ENCODE peak calls at places on chromosome 22, in six cellular contexts. O, J, P, C, L and B are unnamed samples.

GRCh38 chr22:22751043-22751603 is 106.7 kb downstream of the GGTLC2 start:
- DNase-seq in L (no peak), C (no peak), O (no peak), J (no peak), P (no peak), B (no peak)

GRCh38 chr22:37483594-37484114 is 2.5 kb downstream of the MFNG start:
- DNase-seq in P (peak; percentile 20), C (no peak), L (no peak), O (no peak), J (peak; percentile 22), B (no peak)

GRCh38 chr22:43050995-43051394 is 36.0 kb upstream of the PACSIN2 start:
- DNase-seq in C (no peak), J (no peak), O (no peak), L (no peak), P (no peak), B (no peak)

GRCh38 chr22:36586250-36586649 is 57.3 kb upstream of the EIF3D start:
- DNase-seq in L (no peak), J (no peak), P (no peak), C (no peak), O (no peak), B (no peak)

GRCh38 chr22:44089717-44090570 is 65.8 kb downstream of the PARVB start:
- DNase-seq in O (no peak), C (no peak), L (no peak), P (no peak), J (peak; percentile 7), B (no peak)

GRCh38 chr22:31451709-31452571 is 37.7 kb downstream of the EIF4ENIF1 start:
- DNase-seq in L (peak; percentile 62), J (peak; percentile 53), P (no peak), C (no peak), O (peak; percentile 44), B (peak; percentile 35)

GRCh38 chr22:49199224-49199623 is 628.4 kb downstream of the BRD1 start:
- DNase-seq in J (no peak), O (no peak), C (no peak), P (no peak), L (no peak), B (no peak)

GRCh38 chr22:47356433-47357011 is 594.1 kb downstream of the TBC1D22A start:
- DNase-seq in P (no peak), C (no peak), O (no peak), L (no peak), J (no peak), B (no peak)

GRCh38 chr22:40026641-40027040 is 31.9 kb downstream of the FAM83F start:
- DNase-seq in P (no peak), J (no peak), L (no peak), O (no peak), C (no peak), B (no peak)

GRCh38 chr22:24402460-24403192 is 24.8 kb upstream of the ADORA2A start:
- DNase-seq in L (peak; percentile 91), C (no peak), O (peak; percentile 93), J (peak; percentile 93), P (no peak), B (peak; percentile 90)

GRCh38 chr22:48254311-48254873 is 1491.9 kb downstream of the TBC1D22A start:
- DNase-seq in P (peak; percentile 65), J (no peak), L (no peak), C (no peak), O (no peak), B (no peak)

GRCh38 chr22:25484916-25485315 is 79.6 kb upstream of the GRK3 start:
- DNase-seq in O (no peak), J (no peak), L (no peak), P (no peak), C (no peak), B (no peak)

GRCh38 chr22:35637943-35638342 is 10.3 kb upstream of the APOL6 start:
- DNase-seq in L (no peak), O (no peak), C (no peak), J (no peak), P (no peak), B (no peak)

GRCh38 chr22:41910050-41910598 is 4.8 kb downstream of the SHISA8 start:
- DNase-seq in C (no peak), P (no peak), J (no peak), O (no peak), L (no peak), B (no peak)

GRCh38 chr22:29503811-29504372 is 23.9 kb downstream of the NEFH start:
- DNase-seq in L (peak; percentile 67), J (peak; percentile 78), C (no peak), O (peak; percentile 60), P (no peak), B (peak; percentile 24)

GRCh38 chr22:24434472-24435322 is 7.3 kb downstream of the ADORA2A start:
- DNase-seq in C (peak; percentile 86), O (peak; percentile 19), L (peak; percentile 37), P (no peak), J (peak; percentile 33), B (no peak)

GRCh38 chr22:38086001-38086845 is 2.2 kb upstream of the SLC16A8 start:
- DNase-seq in P (no peak), J (no peak), C (no peak), L (no peak), O (no peak), B (no peak)

GRCh38 chr22:48335442-48336139 is 1492.1 kb downstream of the BRD1 start:
- DNase-seq in O (no peak), C (no peak), P (no peak), J (no peak), L (no peak), B (no peak)

GRCh38 chr22:26259510-26259909 is 90.2 kb downstream of the SEZ6L start:
- DNase-seq in P (no peak), O (peak; percentile 8), C (no peak), J (no peak), L (no peak), B (peak; percentile 46)

GRCh38 chr22:39317084-39317755 is 2.2 kb downstream of the RPL3 start:
- DNase-seq in L (no peak), C (peak; percentile 53), J (no peak), O (no peak), P (no peak), B (no peak)

GRCh38 chr22:38137876-38138687 is 27.6 kb upstream of the BAIAP2L2 start:
- DNase-seq in C (no peak), J (no peak), O (no peak), P (no peak), L (no peak), B (no peak)

GRCh38 chr22:20638143-20638870 is 130.9 kb downstream of the MED15 start:
- DNase-seq in L (no peak), J (no peak), C (no peak), P (no peak), O (no peak), B (no peak)

GRCh38 chr22:18091478-18091877 is 13.7 kb downstream of the PEX26 start:
- DNase-seq in P (no peak), J (no peak), L (no peak), C (peak; percentile 9), O (no peak), B (no peak)

GRCh38 chr22:45124176-45124857 is 39.4 kb upstream of the NUP50 start:
- DNase-seq in L (no peak), P (no peak), J (peak; percentile 7), O (no peak), C (no peak), B (no peak)

GRCh38 chr22:27919943-27920755 is 1.1 kb upstream of the PITPNB start:
- DNase-seq in O (peak; percentile 61), P (no peak), J (peak; percentile 72), L (peak; percentile 46), C (no peak), B (peak; percentile 48)

GRCh38 chr22:39597236-39597869 is 26.8 kb downstream of the CACNA1I start:
- DNase-seq in L (no peak), O (no peak), P (no peak), J (no peak), C (no peak), B (no peak)

GRCh38 chr22:20080776-20081654 is 974 bp downstream of the DGCR8 start:
- DNase-seq in L (peak; percentile 38), P (peak; percentile 2), J (peak; percentile 54), C (no peak), O (peak; percentile 60), B (peak; percentile 67)

GRCh38 chr22:44382461-44383038 is 69.8 kb upstream of the SHISAL1 start:
- DNase-seq in C (no peak), J (no peak), P (no peak), L (no peak), O (no peak), B (no peak)

GRCh38 chr22:37167176-37167980 is 17.7 kb upstream of the IL2RB start:
- DNase-seq in L (no peak), J (no peak), P (no peak), C (no peak), O (no peak), B (no peak)

GRCh38 chr22:23152238-23153114 is 7.2 kb downstream of the RAB36 start:
- DNase-seq in P (no peak), O (no peak), C (no peak), J (no peak), L (no peak), B (no peak)